ENCODE peak calls at places on chromosomes 7 and 10, in eight cellular contexts. N is NCI-H774, U is NCI-H1436 treated with DMSO at 0.1 percent for 48 hours, F is fibroblast of the aortic adventitia, J is NT2/D1, M is SK-N-MC, V is HCEC 1CT, G is HS-5. P is an unnamed sample.

GRCh38 chr10:104348601-104349000 is 5.0 kb upstream of the CFAP58 start:
- DNase-seq in M (no peak), U (no peak), G (no peak), N (no peak), V (no peak), J (no peak), F (no peak), P (no peak)

GRCh38 chr10:72738476-72738875 is 46.5 kb downstream of the MCU start:
- DNase-seq in J (no peak), F (peak; percentile 82), U (no peak), G (no peak), N (no peak), M (no peak), V (no peak), P (no peak)

GRCh38 chr10:32210306-32211045 is 136.5 kb downstream of the EPC1 start:
- DNase-seq in J (no peak), V (peak; percentile 68), U (no peak), M (no peak), F (peak; percentile 77), N (no peak), G (no peak), P (no peak)

GRCh38 chr7:117796889-117797288 is 76.4 kb downstream of the CTTNBP2 start:
- DNase-seq in G (no peak), N (no peak), M (no peak), V (no peak), U (no peak), J (no peak), F (no peak), P (no peak)

GRCh38 chr7:70588610-70589009 is 543.3 kb upstream of the GALNT17 start:
- DNase-seq in J (no peak), M (no peak), V (no peak), F (no peak), N (no peak), G (no peak), U (no peak), P (no peak)

GRCh38 chr10:5968681-5969453 is 8.5 kb downstream of the IL15RA start:
- DNase-seq in V (no peak), N (no peak), F (no peak), G (no peak), M (no peak), U (no peak), J (no peak), P (no peak)

GRCh38 chr10:101227765-101228681 is 1.2 kb downstream of the LBX1 start:
- DNase-seq in G (no peak), J (no peak), M (no peak), N (no peak), U (no peak), F (no peak), V (no peak), P (no peak)

GRCh38 chr7:22858640-22859561 is 36.3 kb upstream of the TOMM7 start:
- DNase-seq in V (peak; percentile 99), G (peak; percentile 100), N (no peak), M (no peak), J (no peak), U (no peak), F (peak; percentile 99), P (no peak)

GRCh38 chr10:6748981-6749630 is 169.0 kb upstream of the PRKCQ start:
- DNase-seq in N (no peak), J (no peak), V (peak; percentile 87), F (peak; percentile 60), G (peak; percentile 49), M (no peak), U (no peak), P (no peak)

GRCh38 chr7:42156957-42157721 is 79.9 kb downstream of the GLI3 start:
- DNase-seq in U (no peak), N (no peak), G (no peak), J (no peak), F (no peak), V (no peak), M (no peak), P (no peak)

GRCh38 chr7:155685070-155685790 is 40.8 kb downstream of the RBM33 start:
- DNase-seq in V (no peak), U (no peak), M (no peak), J (no peak), G (no peak), F (no peak), N (no peak), P (no peak)

GRCh38 chr7:101386558-101387199 is 24.0 kb downstream of the COL26A1 start:
- DNase-seq in G (no peak), U (no peak), J (no peak), F (no peak), M (no peak), V (no peak), N (no peak), P (no peak)

GRCh38 chr7:155580367-155580766 is 34.0 kb upstream of the CNPY1 start:
- DNase-seq in M (no peak), N (no peak), F (no peak), U (no peak), V (no peak), G (no peak), J (no peak), P (peak; percentile 4)

GRCh38 chr7:105693576-105693975 is 112.3 kb upstream of the EFCAB10 start:
- DNase-seq in J (no peak), F (no peak), M (no peak), G (no peak), N (no peak), U (no peak), V (no peak), P (no peak)

GRCh38 chr7:4010923-4011656 is 671.0 kb upstream of the FOXK1 start:
- DNase-seq in M (no peak), J (no peak), F (no peak), V (no peak), G (no peak), U (no peak), N (no peak), P (no peak)

GRCh38 chr10:29486466-29486865 is 148.3 kb downstream of the SVIL start:
- DNase-seq in U (no peak), M (no peak), V (no peak), G (no peak), N (no peak), F (no peak), J (no peak), P (no peak)

GRCh38 chr7:15113752-15114151 is 211.2 kb upstream of the DGKB start:
- DNase-seq in F (peak; percentile 17), J (no peak), M (no peak), U (no peak), G (peak; percentile 77), V (peak; percentile 74), N (no peak), P (no peak)

GRCh38 chr7:94315011-94315410 is 79.7 kb upstream of the COL1A2 start:
- DNase-seq in N (no peak), F (no peak), V (no peak), J (no peak), U (peak; percentile 84), G (no peak), M (no peak), P (no peak)

GRCh38 chr7:143492799-143493568 is 15.3 kb downstream of the TAS2R41 start:
- DNase-seq in V (peak; percentile 31), M (no peak), G (no peak), N (no peak), U (no peak), F (peak; percentile 20), J (no peak), P (no peak)

GRCh38 chr10:102118867-102119266 is 1.3 kb downstream of the LDB1 start:
- DNase-seq in N (no peak), G (no peak), U (no peak), F (peak; percentile 33), M (no peak), J (no peak), V (no peak), P (no peak)

GRCh38 chr7:100603697-100604077 is 1.5 kb downstream of the PCOLCE start:
- DNase-seq in G (no peak), V (peak; percentile 34), F (peak; percentile 36), M (no peak), U (no peak), N (no peak), J (no peak), P (no peak)

GRCh38 chr10:80471715-80472233 is 17.7 kb downstream of the TSPAN14 start:
- DNase-seq in V (no peak), J (no peak), N (no peak), U (no peak), G (no peak), M (no peak), F (no peak), P (peak; percentile 53)

GRCh38 chr10:130998642-130999041 is 312.9 kb downstream of the TCERG1L start:
- DNase-seq in U (no peak), M (no peak), J (no peak), F (no peak), N (no peak), V (no peak), G (no peak), P (no peak)

GRCh38 chr7:79593819-79594218 is 140.4 kb upstream of the MAGI2 start:
- DNase-seq in V (no peak), F (peak; percentile 52), M (no peak), G (no peak), N (no peak), J (no peak), U (no peak), P (no peak)

GRCh38 chr7:2022021-2022409 is 210.7 kb downstream of the MAD1L1 start:
- DNase-seq in U (no peak), G (no peak), N (no peak), F (no peak), J (no peak), V (no peak), M (no peak), P (no peak)

GRCh38 chr7:139393621-139394215 is 34.0 kb downstream of the LUC7L2 start:
- DNase-seq in J (no peak), V (no peak), F (no peak), U (no peak), G (no peak), M (no peak), N (no peak), P (no peak)

GRCh38 chr10:61941202-61941651 is 39.7 kb downstream of the ARID5B start:
- DNase-seq in U (no peak), F (no peak), G (no peak), N (no peak), M (no peak), J (no peak), V (no peak), P (no peak)

GRCh38 chr7:158037211-158037610 is 550.4 kb downstream of the PTPRN2 start:
- DNase-seq in U (no peak), V (no peak), G (no peak), N (no peak), J (no peak), M (no peak), F (no peak), P (no peak)

GRCh38 chr7:143924851-143925250 is 10.2 kb upstream of the OR2F2 start:
- DNase-seq in J (no peak), V (no peak), F (no peak), G (no peak), M (no peak), U (no peak), N (no peak), P (no peak)

P was measured in stimulated activated naive CD4-positive, alpha-beta T cell treated with Interleukin-2 at 50 U/mL for 16 hours.